ENCODE peak calls at places on chromosomes 13 and 19, in ten cellular contexts. Y, C, Z, N, W, M, B, X, J and Q are unnamed samples.

GRCh38 chr13:68168448-68168847 is 938.3 kb upstream of the PCDH9 start:
- DNase-seq in Y (no peak), C (no peak), Z (no peak), N (peak), W (no peak), M (no peak), B (no peak), X (no peak), J (no peak), Q (no peak)

GRCh38 chr19:12668937-12669271 is 2.3 kb downstream of the WDR83 start:
- DNase-seq in Y (peak), C (no peak), Z (peak), N (peak), W (no peak), M (peak), B (peak), X (peak), J (no peak), Q (peak)

GRCh38 chr19:14198384-14199376 is 7.3 kb downstream of the ADGRL1 start:
- DNase-seq in Y (peak), C (no peak), Z (no peak), N (no peak), W (no peak), M (no peak), B (no peak), X (no peak), J (no peak), Q (peak)

GRCh38 chr19:48470281-48470680 is 1.1 kb downstream of the CYTH2 start:
- DNase-seq in Y (no peak), C (peak), Z (no peak), N (no peak), W (no peak), M (no peak), B (no peak), X (no peak), J (peak), Q (no peak)

GRCh38 chr13:48975101-48975925 is at the start of gene FNDC3A:
- DNase-seq in Y (peak), C (peak), Z (no peak), N (peak), W (peak), M (peak), B (peak), X (peak), J (peak), Q (peak)

GRCh38 chr19:49801966-49802661 is 11.0 kb downstream of the FUZ start:
- DNase-seq in Y (peak), C (no peak), Z (peak), N (peak), W (no peak), M (peak), B (no peak), X (peak), J (peak), Q (peak)

GRCh38 chr19:45889210-45889885 is 3.4 kb upstream of the IRF2BP1 start:
- DNase-seq in Y (no peak), C (no peak), Z (no peak), N (no peak), W (no peak), M (no peak), B (no peak), X (no peak), J (no peak), Q (no peak)

GRCh38 chr13:51243227-51243626 is 21.0 kb downstream of the FAM124A start:
- DNase-seq in Y (peak), C (no peak), Z (no peak), N (no peak), W (no peak), M (no peak), B (no peak), X (no peak), J (no peak), Q (no peak)

GRCh38 chr13:46181799-46182490 is at the start of gene LCP1:
- DNase-seq in Y (peak), C (peak), Z (no peak), N (no peak), W (peak), M (no peak), B (peak), X (no peak), J (no peak), Q (no peak)

GRCh38 chr13:78326608-78327007 is 276.7 kb downstream of the POU4F1 start:
- DNase-seq in Y (no peak), C (no peak), Z (no peak), N (peak), W (no peak), M (no peak), B (peak), X (no peak), J (no peak), Q (no peak)

GRCh38 chr13:21001471-21001870 is 59.9 kb downstream of the LATS2 start:
- DNase-seq in Y (no peak), C (no peak), Z (no peak), N (no peak), W (no peak), M (no peak), B (no peak), X (no peak), J (no peak), Q (no peak)

GRCh38 chr19:33488826-33489225 is 32.8 kb downstream of the PEPD start:
- DNase-seq in Y (no peak), C (peak), Z (no peak), N (no peak), W (no peak), M (no peak), B (no peak), X (no peak), J (no peak), Q (no peak)

GRCh38 chr19:35061583-35062373 is 20.3 kb downstream of the HPN start:
- DNase-seq in Y (no peak), C (no peak), Z (no peak), N (peak), W (no peak), M (no peak), B (peak), X (no peak), J (no peak), Q (no peak)

GRCh38 chr19:33373701-33374405 is at the start of gene CEBPG:
- DNase-seq in Y (peak), C (no peak), Z (peak), N (peak), W (peak), M (no peak), B (no peak), X (peak), J (no peak), Q (peak)

GRCh38 chr19:21256722-21257121 is 72.5 kb downstream of the ZNF708 start:
- DNase-seq in Y (peak), C (no peak), Z (no peak), N (peak), W (no peak), M (no peak), B (no peak), X (peak), J (no peak), Q (peak)

GRCh38 chr13:37618554-37618953 is 20.0 kb upstream of the POSTN start:
- DNase-seq in Y (no peak), C (no peak), Z (no peak), N (peak), W (no peak), M (no peak), B (no peak), X (peak), J (no peak), Q (peak)

GRCh38 chr13:41552031-41552430 is 94.7 kb downstream of the RGCC start:
- DNase-seq in Y (no peak), C (no peak), Z (no peak), N (no peak), W (no peak), M (peak), B (no peak), X (no peak), J (no peak), Q (no peak)

GRCh38 chr19:52398091-52398461 is 427 bp downstream of the ZNF528 start:
- DNase-seq in Y (peak), C (no peak), Z (peak), N (peak), W (no peak), M (no peak), B (peak), X (peak), J (no peak), Q (no peak)

GRCh38 chr19:57566396-57567256 is 7.0 kb upstream of the ZNF550 start:
- DNase-seq in Y (peak), C (no peak), Z (no peak), N (peak), W (no peak), M (no peak), B (no peak), X (no peak), J (no peak), Q (peak)

GRCh38 chr13:75760182-75760981 is 124.3 kb downstream of the LMO7 start:
- DNase-seq in Y (no peak), C (no peak), Z (no peak), N (peak), W (no peak), M (no peak), B (peak), X (no peak), J (no peak), Q (peak)

GRCh38 chr19:35986664-35987570 is 8.1 kb upstream of the SDHAF1 start:
- DNase-seq in Y (peak), C (peak), Z (peak), N (no peak), W (no peak), M (no peak), B (no peak), X (no peak), J (peak), Q (no peak)

GRCh38 chr13:113840541-113841354 is 23.1 kb downstream of the GAS6 start:
- DNase-seq in Y (no peak), C (peak), Z (no peak), N (no peak), W (no peak), M (peak), B (no peak), X (no peak), J (no peak), Q (no peak)